ENCODE peak calls at places on chromosomes 13 and 19, in six cellular contexts. I is Panc1; E is cardiac muscle cell; G is GM23248; A is CD4-positive, CD25-positive, alpha-beta regulatory T cell; H is heart right ventricle. X is an unnamed sample.
A peak's percentile ranks its signal among the peaks of the same experiment; 100 is the strongest.

GRCh38 chr13:99313473-99313872 is 6.3 kb upstream of the GPR183 start:
- DNase-seq in I (no peak), E (no peak), G (peak; percentile 33), A (no peak), H (no peak), X (no peak)

GRCh38 chr19:28609091-28609755 is 603.7 kb downstream of the UQCRFS1 start:
- DNase-seq in I (no peak), E (no peak), G (no peak), A (no peak), H (no peak), X (no peak)

GRCh38 chr13:18235172-18235571 is 946.5 kb downstream of the TUBA3C start:
- DNase-seq in I (no peak), E (no peak), G (no peak), A (no peak), H (no peak), X (no peak)

GRCh38 chr13:24080134-24080533 is 80.4 kb upstream of the SPATA13 start:
- DNase-seq in I (no peak), E (no peak), G (no peak), A (no peak), H (no peak), X (no peak)

GRCh38 chr19:40921005-40921897 is 39.2 kb upstream of the CYP2A7 start:
- DNase-seq in I (peak; percentile 87), E (peak; percentile 26), G (peak; percentile 4), A (no peak), H (no peak), X (no peak)

GRCh38 chr13:99027260-99027659 is 49.4 kb upstream of the DOCK9 start:
- DNase-seq in I (no peak), E (no peak), G (no peak), A (no peak), H (no peak), X (no peak)

GRCh38 chr19:58397533-58398037 is 2.1 kb downstream of the RNF225 start:
- DNase-seq in I (no peak), E (no peak), G (peak; percentile 25), A (no peak), H (no peak), X (no peak)

GRCh38 chr13:44393391-44393790 is 19.8 kb downstream of the SERP2 start:
- DNase-seq in I (no peak), E (no peak), G (no peak), A (no peak), H (no peak), X (no peak)

DNA sequence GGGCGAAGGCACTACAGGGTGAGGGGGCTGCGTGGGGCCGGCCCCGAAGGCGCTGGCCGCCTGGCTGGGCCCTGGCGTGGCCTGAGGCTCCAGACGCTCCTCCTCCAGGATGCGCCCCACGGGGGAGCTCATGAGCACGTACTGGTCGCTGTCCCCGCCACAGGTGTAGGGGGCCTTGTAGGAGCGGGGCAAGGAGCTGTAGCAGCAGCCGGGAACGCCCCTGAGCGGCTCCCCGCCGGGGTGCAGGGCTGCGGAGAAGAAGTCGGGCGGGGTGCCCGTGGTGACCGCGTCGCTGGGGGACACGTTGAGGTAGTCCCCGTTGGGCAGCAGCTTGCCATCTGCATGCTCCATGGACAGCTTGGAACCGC is 3.0 kb downstream of the IRS2 start:
- DNase-seq in I (no peak), E (no peak), G (no peak), A (no peak), H (no peak), X (no peak)
- H3K36me3 ChIP-seq in I (no peaks in the 10 kb centered on the region), E (no peaks in the 10 kb centered on the region), G (peaks cover 7% of the 10 kb centered on the region), A (peaks cover 3% of the 10 kb centered on the region), H (no peaks in the 10 kb centered on the region), X (peaks cover 35% of the 10 kb centered on the region)

DNA sequence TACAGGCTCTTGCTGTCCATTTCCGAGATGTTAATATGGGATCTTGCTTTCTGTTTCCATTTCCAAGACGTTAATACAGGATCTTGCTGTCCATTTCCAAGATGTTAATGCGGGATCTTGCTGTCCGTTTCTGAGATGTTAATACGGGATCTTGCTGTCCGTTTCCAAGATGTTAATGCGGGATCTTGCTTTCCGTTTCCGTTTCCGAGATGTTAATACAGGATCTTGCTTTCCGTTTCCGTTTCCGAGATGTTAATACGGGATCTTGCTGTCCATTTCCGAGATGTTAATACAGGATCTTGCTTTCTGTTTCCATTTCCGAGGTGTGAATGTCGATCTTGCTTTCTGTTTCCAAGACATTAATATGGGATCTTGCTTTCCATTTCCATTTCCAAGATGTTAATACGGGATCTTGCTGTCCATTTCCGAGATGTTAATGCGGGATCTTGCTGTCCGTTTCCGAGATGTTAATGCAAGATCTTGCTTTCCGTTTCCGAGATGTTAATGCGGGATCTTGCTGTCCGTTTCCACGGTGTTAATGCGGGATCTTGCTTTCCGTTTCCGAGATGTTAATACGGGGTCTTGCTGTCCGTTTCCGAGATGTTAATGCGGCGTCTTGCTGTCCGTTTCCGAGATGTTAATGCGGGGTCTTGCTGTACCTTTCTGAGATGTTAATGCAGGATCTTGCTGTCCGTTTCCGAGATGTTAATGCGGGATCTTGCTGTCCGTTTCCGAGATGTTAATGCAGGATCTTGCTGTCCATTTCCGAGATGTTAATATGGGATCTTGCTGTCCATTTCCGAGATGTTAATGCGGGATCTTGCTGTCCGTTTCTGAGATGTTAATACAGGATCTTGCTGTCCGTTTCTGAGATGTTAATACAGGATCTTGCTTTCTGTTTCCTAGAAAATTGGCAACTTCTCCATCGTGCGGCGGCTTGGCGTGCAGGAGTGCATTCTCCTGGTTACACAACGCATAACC is 38.3 kb downstream of the PEX11G start:
- DNase-seq in I (peak; percentile 10), E (no peak), G (peak; percentile 10), A (no peak), H (no peak), X (no peak)
- H3K36me3 ChIP-seq in I (peaks cover 2% of the 10 kb centered on the region), E (peaks cover 32% of the 10 kb centered on the region), G (peaks cover 8% of the 10 kb centered on the region), A (peaks cover 86% of the 10 kb centered on the region), H (no peaks in the 10 kb centered on the region), X (peaks cover 86% of the 10 kb centered on the region)

GRCh38 chr13:113596321-113597200 is 12.0 kb downstream of the TFDP1 start:
- DNase-seq in I (no peak), E (no peak), G (no peak), A (no peak), H (no peak), X (peak; percentile 57)
- H3K36me3 ChIP-seq in I (no peaks in the 10 kb centered on the region), E (no peaks in the 10 kb centered on the region), G (peaks cover 5% of the 10 kb centered on the region), A (no peaks in the 10 kb centered on the region), H (no peaks in the 10 kb centered on the region), X (no peaks in the 10 kb centered on the region)

DNA sequence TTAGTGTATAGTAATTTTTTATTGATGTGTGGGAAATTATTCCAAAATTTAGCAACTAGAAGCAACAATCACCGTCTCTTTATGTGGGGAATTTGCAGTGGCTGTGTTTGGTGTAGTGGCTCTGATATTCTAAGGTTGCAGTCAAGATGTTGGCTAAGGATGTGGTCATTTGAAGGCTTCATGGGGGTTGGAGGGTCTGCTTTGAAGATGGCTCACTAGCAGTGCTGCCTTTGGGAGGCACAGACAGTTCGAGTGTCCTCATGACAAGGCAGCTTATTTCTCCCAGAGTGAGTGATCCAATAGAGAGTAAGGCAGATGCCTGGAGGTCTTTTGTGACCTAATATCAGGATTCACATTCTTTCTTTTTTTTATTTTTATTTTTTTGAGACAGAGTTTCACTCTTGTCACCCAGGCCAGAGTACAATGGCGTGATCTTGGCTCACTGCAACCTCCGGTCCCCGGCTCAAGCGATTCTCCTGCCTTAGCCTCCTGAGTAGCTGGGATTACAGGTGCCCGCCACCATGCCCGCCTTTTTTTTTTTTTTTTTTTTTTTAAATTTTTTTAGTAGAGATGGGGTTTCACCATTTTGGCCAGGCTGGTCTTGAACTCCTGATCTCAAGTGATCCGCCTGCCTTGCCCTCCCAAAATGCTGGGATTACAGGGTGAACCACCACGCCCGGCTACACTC is 8.7 kb downstream of the GPI start:
- DNase-seq in I (no peak), E (no peak), G (no peak), A (no peak), H (no peak), X (no peak)
- H3K36me3 ChIP-seq in I (peaks cover 6% of the 10 kb centered on the region), E (peaks cover 64% of the 10 kb centered on the region), G (peaks cover 56% of the 10 kb centered on the region), A (peaks cover 58% of the 10 kb centered on the region), H (no peaks in the 10 kb centered on the region), X (peaks cover 68% of the 10 kb centered on the region)

GRCh38 chr19:43769256-43769655 is 11.5 kb downstream of the KCNN4 start:
- DNase-seq in I (no peak), E (no peak), G (no peak), A (no peak), H (no peak), X (no peak)
- H3K36me3 ChIP-seq in I (peaks cover 3% of the 10 kb centered on the region), E (no peaks in the 10 kb centered on the region), G (no peaks in the 10 kb centered on the region), A (peaks cover 66% of the 10 kb centered on the region), H (no peaks in the 10 kb centered on the region), X (no peaks in the 10 kb centered on the region)

GRCh38 chr19:49833594-49833993 is 15.5 kb downstream of the MED25 start:
- DNase-seq in I (no peak), E (no peak), G (no peak), A (no peak), H (no peak), X (no peak)
- H3K36me3 ChIP-seq in I (no peaks in the 10 kb centered on the region), E (peaks cover 27% of the 10 kb centered on the region), G (peaks cover 3% of the 10 kb centered on the region), A (peaks cover 72% of the 10 kb centered on the region), H (peaks cover 4% of the 10 kb centered on the region), X (peaks cover 84% of the 10 kb centered on the region)

GRCh38 chr13:110683921-110684320 is 22.0 kb downstream of the CARS2 start:
- DNase-seq in I (no peak), E (no peak), G (no peak), A (no peak), H (no peak), X (peak; percentile 55)

GRCh38 chr13:110682746-110683145 is 23.2 kb downstream of the CARS2 start:
- DNase-seq in I (no peak), E (no peak), G (no peak), A (no peak), H (no peak), X (no peak)

GRCh38 chr13:110683203-110683883 is 22.6 kb downstream of the CARS2 start:
- DNase-seq in I (no peak), E (peak; percentile 6), G (peak; percentile 55), A (peak; percentile 15), H (no peak), X (no peak)

GRCh38 chr13:110685305-110685704 is 20.6 kb downstream of the CARS2 start:
- DNase-seq in I (no peak), E (no peak), G (no peak), A (no peak), H (no peak), X (no peak)

GRCh38 chr13:110684388-110685056 is 21.4 kb downstream of the CARS2 start:
- DNase-seq in I (no peak), E (no peak), G (no peak), A (no peak), H (no peak), X (no peak)
- H3K36me3 ChIP-seq in I (no peaks in the 10 kb centered on the region), E (peaks cover 46% of the 10 kb centered on the region), G (peaks cover 24% of the 10 kb centered on the region), A (peaks cover 60% of the 10 kb centered on the region), H (no peaks in the 10 kb centered on the region), X (peaks cover 63% of the 10 kb centered on the region)

X was measured in ascending aorta.